ENCODE peak calls at places on chromosomes 1 and 21, in six cellular contexts. M is tibial artery, X is kidney, I is transverse colon, C is H9, F is fibroblast of lung. Z is an unnamed sample.

GRCh38 chr1:111598534-111598933 is 21.1 kb upstream of the RAP1A start:
- DNase-seq in M (no peak), X (no peak), I (no peak), C (no peak), F (no peak), Z (no peak)

GRCh38 chr1:111471012-111471411 is 2.8 kb upstream of the C1orf162 start:
- DNase-seq in M (peak; percentile 69), X (no peak), I (peak; percentile 57), C (no peak), F (no peak), Z (no peak)

GRCh38 chr1:226584164-226584563 is 35.6 kb downstream of the STUM start:
- DNase-seq in M (no peak), X (peak; percentile 8), I (no peak), C (no peak), F (no peak), Z (no peak)

GRCh38 chr1:172823534-172823933 is 164.6 kb downstream of the FASLG start:
- DNase-seq in M (no peak), X (no peak), I (no peak), C (no peak), F (peak; percentile 58), Z (no peak)

GRCh38 chr21:37562920-37563640 is 196.5 kb downstream of the DYRK1A start:
- DNase-seq in M (peak; percentile 37), X (no peak), I (peak; percentile 41), C (no peak), F (no peak), Z (no peak)

GRCh38 chr1:103373991-103374390 is 151.5 kb upstream of the RNPC3 start:
- DNase-seq in M (no peak), X (no peak), I (no peak), C (no peak), F (peak; percentile 21), Z (no peak)

GRCh38 chr1:154777151-154777550 is 92.9 kb downstream of the KCNN3 start:
- DNase-seq in M (no peak), X (no peak), I (no peak), C (no peak), F (peak; percentile 29), Z (no peak)

GRCh38 chr1:172678990-172679772 is 20.3 kb downstream of the FASLG start:
- DNase-seq in M (no peak), X (no peak), I (peak; percentile 33), C (no peak), F (no peak), Z (no peak)

GRCh38 chr1:84013708-84014107 is 14.8 kb upstream of the TTLL7 start:
- DNase-seq in M (no peak), X (no peak), I (no peak), C (no peak), F (no peak), Z (no peak)

GRCh38 chr1:10897321-10897980 is 101.0 kb upstream of the CASZ1 start:
- DNase-seq in M (no peak), X (no peak), I (no peak), C (no peak), F (peak; percentile 21), Z (no peak)

GRCh38 chr21:24941316-24942185 is 665.7 kb downstream of the MRPL39 start:
- DNase-seq in M (no peak), X (peak; percentile 39), I (no peak), C (no peak), F (peak; percentile 58), Z (no peak)

GRCh38 chr1:22314676-22315075 is 137.0 kb upstream of the ZBTB40 start:
- DNase-seq in M (no peak), X (peak; percentile 10), I (no peak), C (no peak), F (no peak), Z (no peak)

GRCh38 chr1:185158806-185159205 is 1.8 kb downstream of the SWT1 start:
- DNase-seq in M (no peak), X (no peak), I (no peak), C (no peak), F (no peak), Z (no peak)

GRCh38 chr1:156089704-156090103 is 7.4 kb upstream of the MEX3A start:
- DNase-seq in M (no peak), X (no peak), I (no peak), C (no peak), F (no peak), Z (no peak)

GRCh38 chr1:201252833-201253810 is 30.2 kb upstream of the PKP1 start:
- DNase-seq in M (no peak), X (peak; percentile 65), I (no peak), C (no peak), F (no peak), Z (peak; percentile 43)

GRCh38 chr1:114468710-114469468 is 42.1 kb downstream of the TRIM33 start:
- DNase-seq in M (no peak), X (no peak), I (no peak), C (no peak), F (peak; percentile 46), Z (no peak)

GRCh38 chr1:224205438-224205840 is 22.4 kb downstream of the DEGS1 start:
- DNase-seq in M (no peak), X (no peak), I (no peak), C (no peak), F (peak; percentile 84), Z (no peak)

GRCh38 chr1:100387209-100387608 is 34.9 kb downstream of the CDC14A start:
- DNase-seq in M (no peak), X (no peak), I (no peak), C (no peak), F (peak; percentile 72), Z (no peak)

GRCh38 chr1:221824025-221824424 is 82.1 kb upstream of the DUSP10 start:
- DNase-seq in M (no peak), X (no peak), I (no peak), C (no peak), F (peak; percentile 87), Z (no peak)
- H3K27ac ChIP-seq in M (no peak overlapping the region), X (no peak overlapping the region), I (no peak overlapping the region), C (no peak overlapping the region), F (no peak overlapping the region), Z (no peak overlapping the region)

GRCh38 chr1:203638076-203638475 is 11.4 kb downstream of the ATP2B4 start:
- DNase-seq in M (no peak), X (no peak), I (no peak), C (no peak), F (no peak), Z (no peak)

GRCh38 chr1:203640117-203640516 is 13.5 kb downstream of the ATP2B4 start:
- DNase-seq in M (no peak), X (no peak), I (no peak), C (no peak), F (no peak), Z (no peak)

GRCh38 chr1:203640723-203641523 is 14.3 kb downstream of the ATP2B4 start:
- DNase-seq in M (no peak), X (no peak), I (no peak), C (no peak), F (no peak), Z (no peak)

GRCh38 chr1:203636306-203636705 is 9.7 kb downstream of the ATP2B4 start:
- DNase-seq in M (peak; percentile 74), X (no peak), I (no peak), C (no peak), F (peak; percentile 85), Z (no peak)

DNA sequence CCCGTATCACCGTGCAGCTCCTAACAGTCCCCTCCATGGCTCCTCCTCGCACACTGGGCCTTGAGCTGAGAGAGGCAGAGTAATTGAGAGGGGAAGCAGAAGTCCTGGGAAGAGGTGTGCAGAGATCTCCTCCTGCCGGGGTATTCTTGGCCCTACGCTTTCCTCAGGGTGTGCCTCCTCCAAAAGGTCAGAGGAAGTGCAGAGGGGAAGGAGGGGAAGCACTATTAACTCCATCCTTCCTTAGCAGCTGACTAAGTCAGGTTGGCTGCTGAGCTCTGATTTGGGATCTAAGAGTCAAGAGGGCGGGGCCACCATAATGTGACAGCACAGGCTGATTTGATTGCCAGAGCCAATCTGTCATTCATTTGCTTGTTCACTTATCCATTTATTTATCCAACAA is 12.3 kb downstream of the ATP2B4 start:
- DNase-seq in M (no peak), X (no peak), I (no peak), C (no peak), F (no peak), Z (no peak)
- TF ChIP-seq CTCF in M (no peak), X (no peak), I (no peak), C (no peak), F (no peak), Z (peak; percentile 16)

GRCh38 chr1:211579434-211580302 is 707 bp upstream of the SLC30A1 start:
- DNase-seq in M (peak; percentile 78), X (peak; percentile 95), I (peak; percentile 90), C (peak; percentile 85), F (peak; percentile 54), Z (peak; percentile 37)
- H3K27ac ChIP-seq in M (peak overlapping the region; percentile 97), X (peak overlapping the region; percentile 65), I (peak overlapping the region; percentile 99), C (no peak overlapping the region), F (peak overlapping the region; percentile 29), Z (no peak overlapping the region)

GRCh38 chr1:102174259-102174863 is 177.6 kb upstream of the OLFM3 start:
- DNase-seq in M (no peak), X (no peak), I (peak; percentile 11), C (peak; percentile 44), F (no peak), Z (no peak)
- TF ChIP-seq CTCF in M (no peak), X (peak; percentile 10), I (peak; percentile 20), C (peak; percentile 79), F (no peak), Z (peak; percentile 59)

Z was measured in RWPE2.